ENCODE peak calls at places on chromosomes 5 and 9, in four cellular contexts. R is PC-3, B is heart left ventricle, E is right atrium auricular region. Y is an unnamed sample. For H3K4me1, the result is how much of the 10 kb centered on the place peaks cover.

GRCh38 chr5:133509742-133510079 is 102.6 kb downstream of the FSTL4 start:
- DNase-seq in R (no peak), B (no peak), E (peak), Y (no peak)

GRCh38 chr9:106880863-106881262 is 17.9 kb downstream of the ZNF462 start:
- DNase-seq in R (peak), B (no peak), E (no peak), Y (no peak)

GRCh38 chr5:322281-322941 is 897 bp downstream of the AHRR start:
- DNase-seq in R (no peak), B (no peak), E (no peak), Y (no peak)

GRCh38 chr5:14063691-14064090 is 79.5 kb upstream of the TRIO start:
- DNase-seq in R (no peak), B (no peak), E (no peak), Y (no peak)

GRCh38 chr9:12274577-12274976 is 418.6 kb upstream of the TYRP1 start:
- DNase-seq in R (no peak), B (no peak), E (no peak), Y (no peak)

GRCh38 chr5:37668524-37669047 is 171.3 kb downstream of the GDNF start:
- DNase-seq in R (peak), B (peak), E (peak), Y (peak)

GRCh38 chr5:1648806-1649205 is 125.0 kb upstream of the LPCAT1 start:
- DNase-seq in R (no peak), B (no peak), E (no peak), Y (no peak)

GRCh38 chr5:61673007-61673735 is 341.1 kb downstream of the ZSWIM6 start:
- DNase-seq in R (peak), B (no peak), E (no peak), Y (no peak)

GRCh38 chr9:80873861-80874260 is 815.5 kb downstream of the TLE1 start:
- DNase-seq in R (peak), B (no peak), E (no peak), Y (no peak)

GRCh38 chr9:109012009-109012875 is 1.1 kb downstream of the CTNNAL1 start:
- DNase-seq in R (peak), B (peak), E (peak), Y (peak)

GRCh38 chr9:10436771-10437170 is 176.0 kb downstream of the PTPRD start:
- DNase-seq in R (no peak), B (no peak), E (no peak), Y (no peak)

GRCh38 chr5:7250004-7250403 is 145.9 kb upstream of the ADCY2 start:
- DNase-seq in R (no peak), B (no peak), E (no peak), Y (no peak)

GRCh38 chr9:14348241-14349140 is 34.5 kb upstream of the NFIB start:
- DNase-seq in R (no peak), B (peak), E (no peak), Y (peak)

GRCh38 chr9:130142635-130143034 is 29.6 kb upstream of the NCS1 start:
- DNase-seq in R (no peak), B (no peak), E (no peak), Y (no peak)

GRCh38 chr5:115432691-115433090 is 111.9 kb downstream of the FEM1C start:
- DNase-seq in R (peak), B (no peak), E (no peak), Y (no peak)

GRCh38 chr9:4849364-4849763 is 56.6 kb downstream of the RCL1 start:
- DNase-seq in R (peak), B (no peak), E (no peak), Y (no peak)

GRCh38 chr5:34500236-34500836 is 155.8 kb upstream of the RAI14 start:
- DNase-seq in R (no peak), B (no peak), E (no peak), Y (no peak)

GRCh38 chr5:98111686-98112085 is 661.8 kb upstream of the RGMB start:
- DNase-seq in R (peak), B (no peak), E (no peak), Y (no peak)

GRCh38 chr9:127187231-127187956 is 65.0 kb upstream of the ANGPTL2 start:
- DNase-seq in R (peak), B (peak), E (peak), Y (peak)

GRCh38 chr9:89359636-89360315 is 41.5 kb downstream of the SECISBP2 start:
- DNase-seq in R (no peak), B (no peak), E (no peak), Y (no peak)

GRCh38 chr9:113737414-113738271 is 138.5 kb upstream of the ZNF618 start:
- DNase-seq in R (peak), B (no peak), E (no peak), Y (no peak)

GRCh38 chr9:128033609-128034008 is 33.5 kb downstream of the NAIF1 start:
- DNase-seq in R (no peak), B (no peak), E (no peak), Y (no peak)

GRCh38 chr5:55918097-55919035 is 67.2 kb downstream of the IL31RA start:
- DNase-seq in R (no peak), B (no peak), E (peak), Y (no peak)

GRCh38 chr5:14410068-14410941 is 171.3 kb upstream of the OTULINL start:
- DNase-seq in R (no peak), B (no peak), E (no peak), Y (no peak)

GRCh38 chr5:111135406-111135805 is 43.3 kb downstream of the WDR36 start:
- DNase-seq in R (no peak), B (no peak), E (no peak), Y (no peak)

GRCh38 chr5:95641803-95642220 is 4.8 kb upstream of the RFESD start:
- DNase-seq in R (no peak), B (no peak), E (no peak), Y (no peak)

GRCh38 chr5:120446896-120447295 is 17.2 kb upstream of the PRR16 start:
- DNase-seq in R (no peak), B (no peak), E (no peak), Y (no peak)

GRCh38 chr5:176816791-176817272 is 6.5 kb downstream of the UNC5A start:
- DNase-seq in R (no peak), B (no peak), E (no peak), Y (no peak)

GRCh38 chr9:15317836-15318235 is 10.8 kb upstream of the TTC39B start:
- DNase-seq in R (peak), B (no peak), E (no peak), Y (no peak)

GRCh38 chr5:142366007-142366406 is 41.2 kb upstream of the SPRY4 start:
- DNase-seq in R (no peak), B (no peak), E (no peak), Y (no peak)

GRCh38 chr5:162068412-162068811 is 839 bp downstream of the GABRG2 start:
- DNase-seq in R (peak), B (peak), E (no peak), Y (peak)

GRCh38 chr5:40171971-40172370 is 507.7 kb upstream of the PTGER4 start:
- DNase-seq in R (peak), B (no peak), E (no peak), Y (no peak)

GRCh38 chr9:16248816-16249215 is 621.7 kb downstream of the BNC2 start:
- DNase-seq in R (no peak), B (no peak), E (no peak), Y (no peak)

GRCh38 chr5:178533136-178533535 is 57.1 kb downstream of the COL23A1 start:
- DNase-seq in R (no peak), B (no peak), E (no peak), Y (no peak)

GRCh38 chr9:89204811-89205210 is 26.2 kb upstream of the SHC3 start:
- DNase-seq in R (no peak), B (no peak), E (no peak), Y (no peak)

GRCh38 chr5:132497488-132497997 is 7.0 kb upstream of the IRF1 start:
- DNase-seq in R (peak), B (peak), E (peak), Y (peak)

GRCh38 chr9:86184125-86184524 is 75.3 kb downstream of the C9orf153 start:
- DNase-seq in R (no peak), B (no peak), E (no peak), Y (no peak)

GRCh38 chr5:61397238-61397637 is 65.2 kb downstream of the ZSWIM6 start:
- DNase-seq in R (no peak), B (no peak), E (no peak), Y (no peak)

GRCh38 chr9:108600896-108601295 is 254.9 kb downstream of the ACTL7B start:
- DNase-seq in R (no peak), B (no peak), E (no peak), Y (no peak)

GRCh38 chr5:151084363-151084762 is 3.5 kb upstream of the TNIP1 start:
- DNase-seq in R (peak), B (no peak), E (no peak), Y (no peak)

GRCh38 chr5:151086905-151087360 is 6.1 kb upstream of the TNIP1 start:
- DNase-seq in R (no peak), B (no peak), E (no peak), Y (no peak)

GRCh38 chr5:151086192-151086869 is 5.5 kb upstream of the TNIP1 start:
- DNase-seq in R (no peak), B (peak), E (no peak), Y (no peak)

GRCh38 chr5:151087475-151087874 is 6.6 kb upstream of the TNIP1 start:
- DNase-seq in R (no peak), B (no peak), E (no peak), Y (no peak)

DNA sequence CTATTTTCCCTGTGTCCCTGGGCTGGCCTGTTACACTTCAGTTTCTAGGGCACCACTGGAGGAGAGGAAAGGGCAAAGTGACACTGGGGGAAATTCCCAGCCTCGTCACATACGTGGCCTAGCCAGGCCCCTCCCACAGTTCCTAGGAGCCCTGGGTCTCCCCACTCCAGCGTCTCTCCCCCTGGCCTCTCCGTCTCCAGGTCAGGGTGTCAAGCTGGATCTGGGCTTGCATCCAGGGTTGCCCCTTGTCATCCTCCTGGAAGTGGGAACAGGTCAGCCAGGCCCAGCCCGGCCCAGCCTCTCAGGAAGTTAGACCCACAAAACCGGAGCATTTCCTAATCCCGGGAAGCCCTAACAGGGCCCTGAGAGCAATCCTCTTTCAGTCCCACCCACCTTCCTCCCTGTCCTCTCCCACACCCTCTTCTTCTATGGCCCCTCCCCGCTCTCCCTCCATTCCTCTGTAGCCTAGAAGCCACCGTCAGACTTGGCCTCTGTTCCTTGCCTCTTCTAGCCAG is 4.7 kb upstream of the TNIP1 start:
- DNase-seq in R (peak), B (peak), E (peak), Y (peak)
- H3K4me3 ChIP-seq in R (no peak), B (no peak), E (no peak), Y (no peak)

DNA sequence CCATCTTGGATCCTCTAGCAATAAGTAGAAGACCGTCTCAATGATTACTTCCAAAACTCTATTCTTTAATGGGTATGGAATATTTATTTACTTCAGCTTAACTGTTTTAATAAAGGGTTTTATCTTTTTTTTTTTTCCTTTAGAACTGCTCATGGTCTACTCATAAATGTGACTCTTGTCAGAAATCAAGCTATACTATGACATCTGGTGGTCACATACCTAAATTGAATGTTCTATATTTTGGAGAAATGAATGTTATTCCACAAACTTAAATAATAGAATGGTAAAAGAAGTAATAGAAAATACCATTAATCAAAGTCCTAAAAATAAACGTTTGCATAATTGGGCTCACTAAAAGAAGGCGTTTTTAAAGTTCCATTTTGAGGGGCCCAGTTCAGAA is 131.2 kb upstream of the PLCXD3 start:
- DNase-seq in R (peak), B (no peak), E (no peak), Y (no peak)
- TF ChIP-seq CTCF in R (peak), B (peak), E (no peak), Y (no peak)

DNA sequence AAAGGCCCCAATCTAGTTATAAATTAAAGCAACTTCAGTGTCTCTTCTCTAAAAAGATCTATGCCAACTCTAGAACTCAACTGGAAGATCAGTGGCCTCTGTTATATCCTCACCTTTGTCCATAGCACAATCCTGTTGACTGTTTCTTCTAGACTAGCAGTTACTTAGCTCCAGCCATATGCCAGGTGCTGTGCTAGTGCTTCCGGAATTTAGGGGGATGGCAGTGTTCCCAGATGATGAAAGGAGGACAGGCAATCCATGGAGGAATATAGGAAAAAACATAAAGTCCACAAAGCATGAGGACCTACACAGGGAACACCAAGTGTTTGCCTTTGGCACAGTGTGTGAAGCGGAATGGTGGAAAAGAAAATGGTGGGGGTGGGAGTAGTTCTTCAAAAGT is 214.3 kb downstream of the MAPKAP1 start:
- DNase-seq in R (no peak), B (no peak), E (no peak), Y (no peak)
- H3K4me1 ChIP-seq in R (under half), B (under half), E (under half), Y (under half)

GRCh38 chr9:124020520-124021384 is 9.2 kb downstream of the LHX2 start:
- DNase-seq in R (no peak), B (no peak), E (no peak), Y (no peak)
- H3K4me3 ChIP-seq in R (no peak), B (no peak), E (no peak), Y (no peak)

GRCh38 chr9:96417051-96417586 is 1.1 kb downstream of the ZNF367 start:
- DNase-seq in R (peak), B (peak), E (peak), Y (peak)
- TF ChIP-seq CTCF in R (no peak), B (peak), E (no peak), Y (peak)

DNA sequence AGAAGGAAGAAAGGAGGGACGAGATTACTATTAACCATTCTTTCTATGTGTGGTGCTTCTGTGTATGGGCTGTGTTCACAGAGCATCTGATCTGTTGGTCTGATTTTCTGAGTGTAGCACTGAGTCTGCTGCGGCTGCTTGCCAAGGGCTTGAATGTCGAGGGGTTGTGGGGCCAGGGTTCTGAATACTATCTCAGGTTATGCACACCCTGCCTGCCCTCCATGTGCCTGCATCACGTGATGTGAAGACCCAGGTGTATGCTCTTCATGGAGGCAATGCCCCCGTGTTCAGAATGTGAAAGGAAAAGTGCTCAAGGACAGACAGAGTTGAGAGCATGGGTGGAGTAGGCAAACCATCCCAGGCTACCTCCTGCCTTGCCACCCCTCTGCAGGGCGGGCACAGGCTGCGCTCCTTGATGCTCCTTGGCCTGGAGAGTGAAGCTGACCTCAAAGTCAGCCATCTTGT is 254.9 kb downstream of the FANCC start:
- DNase-seq in R (no peak), B (no peak), E (no peak), Y (no peak)
- H3K4me1 ChIP-seq in R (under half), B (half or more), E (under half), Y (half or more)

GRCh38 chr5:124734574-124735168 is 11.8 kb downstream of the ZNF608 start:
- DNase-seq in R (no peak), B (no peak), E (no peak), Y (no peak)

GRCh38 chr5:124736111-124736813 is 10.2 kb downstream of the ZNF608 start:
- DNase-seq in R (no peak), B (no peak), E (no peak), Y (no peak)

GRCh38 chr5:124736814-124737186 is 9.6 kb downstream of the ZNF608 start:
- DNase-seq in R (no peak), B (no peak), E (no peak), Y (no peak)

GRCh38 chr5:124732891-124733670 is 13.4 kb downstream of the ZNF608 start:
- DNase-seq in R (no peak), B (no peak), E (no peak), Y (no peak)

DNA sequence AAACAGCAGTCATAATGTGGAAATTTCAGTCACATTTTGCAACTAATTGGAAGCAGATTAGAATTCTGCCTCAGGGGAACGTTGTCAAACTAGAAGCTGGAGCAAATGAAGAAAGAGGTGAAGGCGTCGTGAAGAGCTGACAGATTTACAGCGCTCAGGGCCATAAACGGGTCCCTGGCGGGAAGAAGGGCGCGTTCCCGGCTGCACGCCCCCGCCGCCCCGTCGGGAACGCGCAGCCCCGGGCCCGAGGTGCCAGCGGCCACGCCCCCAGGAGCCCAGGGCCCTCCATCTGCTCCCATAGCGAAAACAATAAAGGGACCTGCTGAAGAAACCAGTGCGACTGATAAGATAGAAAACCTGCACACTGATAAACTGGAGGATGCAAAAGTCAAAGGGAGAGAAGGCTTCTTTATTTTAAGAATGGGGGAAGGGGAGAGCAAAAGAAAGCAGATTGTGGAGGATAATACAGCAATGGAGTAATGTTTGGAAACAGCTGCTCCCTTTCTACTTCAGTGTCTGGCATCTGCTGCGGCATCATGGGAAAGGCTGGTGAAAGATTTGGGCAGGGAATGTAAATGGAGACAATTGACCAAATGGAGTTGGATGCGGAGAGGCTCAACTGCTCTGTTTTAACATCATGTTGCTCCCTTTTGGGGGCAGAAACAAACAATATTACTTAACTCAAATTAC is 11.1 kb downstream of the ZNF608 start:
- DNase-seq in R (no peak), B (no peak), E (no peak), Y (no peak)
- H3K4me3 ChIP-seq in R (no peak), B (peak), E (peak), Y (peak)

DNA sequence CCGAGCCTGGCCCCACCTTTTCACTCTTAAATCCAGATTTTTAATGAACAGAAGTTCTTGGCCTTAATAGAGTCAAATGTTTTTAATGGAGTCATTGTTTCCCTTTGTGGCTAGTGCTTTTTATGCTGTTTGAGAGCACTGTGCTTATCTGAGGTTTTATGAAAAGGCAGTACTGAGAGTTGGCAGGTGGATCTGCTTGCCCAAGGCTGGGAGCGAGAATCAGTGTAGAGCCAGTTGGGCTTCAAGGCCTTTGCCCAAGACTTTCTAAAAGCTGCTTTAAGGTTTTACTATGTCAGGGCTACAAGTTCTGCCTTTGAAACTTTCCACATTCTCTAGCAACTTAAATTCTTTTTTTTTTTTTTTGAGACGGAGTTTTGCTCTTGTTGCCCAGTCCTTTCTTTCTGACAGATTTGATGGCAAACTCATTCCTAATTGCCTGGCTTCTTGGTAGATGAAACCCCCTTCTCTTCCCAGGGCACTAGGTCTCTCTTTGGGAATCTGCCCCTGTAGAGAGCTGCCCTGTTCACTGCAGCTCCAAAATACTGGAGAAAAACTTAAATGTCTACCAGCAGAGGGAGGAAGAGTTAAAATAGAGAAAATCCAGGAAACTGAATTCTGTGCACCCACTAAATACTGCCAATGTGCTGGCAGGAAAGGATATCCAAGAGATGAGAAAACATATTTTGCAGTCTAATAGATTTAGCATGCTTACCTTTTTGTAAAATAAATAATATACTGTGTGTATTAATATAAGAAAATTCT is 36.9 kb upstream of the CDK20 start:
- DNase-seq in R (peak), B (no peak), E (no peak), Y (no peak)
- TF ChIP-seq CTCF in R (peak), B (no peak), E (no peak), Y (no peak)